ENCODE peak calls at places on chromosomes 1 and 21, in nine cellular contexts. Z is lower lobe of right lung, H is endothelial cell, K is left ventricle myocardium inferior, R is AG04450, E is AG04449, W is cardiac fibroblast, S is fibroblast of lung, J is Calu3. U is an unnamed sample.

GRCh38 chr1:209600541-209600940 is 17.0 kb downstream of the CAMK1G start:
- DNase-seq in R (no peak), J (no peak), H (no peak), W (peak; percentile 10), K (no peak), E (no peak), Z (no peak), S (peak; percentile 13), U (no peak)

GRCh38 chr21:46116846-46117585 is 19.1 kb downstream of the COL6A2 start:
- DNase-seq in J (no peak), R (no peak), E (no peak), W (no peak), H (peak; percentile 2), Z (peak; percentile 36), K (peak; percentile 10), S (no peak), U (no peak)

GRCh38 chr1:168092566-168093355 is 44.0 kb downstream of the GPR161 start:
- DNase-seq in H (no peak), J (peak; percentile 37), E (no peak), W (peak; percentile 55), S (peak; percentile 33), Z (no peak), K (no peak), R (no peak), U (no peak)

GRCh38 chr21:33811147-33812024 is 104.2 kb downstream of the ATP5PO start:
- DNase-seq in S (peak; percentile 40), Z (no peak), R (no peak), H (no peak), K (no peak), J (no peak), W (no peak), E (no peak), U (no peak)

GRCh38 chr1:91622586-91622985 is 121.9 kb downstream of the CDC7 start:
- DNase-seq in E (no peak), K (peak; percentile 33), S (peak; percentile 28), W (no peak), R (no peak), J (no peak), H (no peak), Z (no peak), U (no peak)

GRCh38 chr1:223831755-223832636 is 13.8 kb downstream of the TP53BP2 start:
- DNase-seq in E (no peak), W (peak; percentile 78), S (peak; percentile 81), R (no peak), J (no peak), H (no peak), Z (no peak), K (no peak), U (no peak)

GRCh38 chr1:116755036-116755435 is 806 bp downstream of the CD2 start:
- DNase-seq in R (no peak), K (no peak), E (no peak), Z (no peak), H (no peak), J (no peak), S (no peak), W (no peak), U (no peak)

GRCh38 chr21:33314096-33314495 is 10.7 kb upstream of the IFNAR1 start:
- DNase-seq in E (peak; percentile 40), K (no peak), Z (no peak), J (no peak), H (no peak), R (no peak), W (peak; percentile 22), S (peak; percentile 93), U (no peak)

DNA sequence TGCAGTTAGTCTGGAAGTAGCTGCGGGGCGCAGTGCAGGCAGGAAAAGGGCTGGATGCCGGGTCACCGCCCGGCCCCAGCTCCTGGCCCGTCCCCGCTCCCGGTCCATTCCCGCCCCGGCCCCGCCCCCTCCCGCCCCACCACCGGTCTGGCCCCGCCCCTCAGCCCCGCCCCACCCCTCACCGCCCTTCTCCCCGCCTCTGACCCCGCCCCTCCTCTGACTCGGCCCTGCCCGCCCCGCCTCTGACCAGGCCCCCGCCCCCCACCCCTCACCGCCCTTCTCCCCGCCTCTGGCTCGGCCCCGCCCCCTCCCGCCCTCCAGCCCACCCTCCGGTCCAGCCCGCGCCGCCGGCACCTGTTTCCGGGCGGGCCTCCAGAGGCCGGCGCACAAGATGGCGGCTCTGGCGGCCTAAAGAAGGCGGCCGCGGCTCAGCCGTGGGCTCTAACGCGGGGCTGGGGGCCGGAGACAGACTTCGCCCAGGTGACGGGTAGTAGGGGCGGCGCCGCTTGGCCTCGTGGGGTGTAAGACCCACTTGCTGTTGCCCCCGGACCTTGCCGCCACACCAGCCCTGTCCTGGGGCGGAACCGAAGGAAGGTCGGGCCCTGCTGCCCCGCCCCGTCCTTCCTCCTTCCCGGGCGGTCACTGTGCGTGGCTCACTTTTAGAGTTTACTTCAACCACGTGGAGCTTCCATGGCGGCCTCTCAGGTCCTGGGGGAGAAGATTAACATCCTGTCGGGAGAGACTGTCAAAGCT is at the start of gene UBIAD1:
- DNase-seq in E (no peak), J (peak; percentile 71), W (peak; percentile 89), H (peak; percentile 81), R (peak; percentile 73), Z (peak; percentile 87), S (peak; percentile 84), K (peak; percentile 87), U (peak; percentile 98)
- TF ChIP-seq CTCF in E (no peak), J (no peak), W (peak; percentile 28), H (no peak), R (peak; percentile 13), Z (no peak), S (peak; percentile 39), K (peak; percentile 43), U (no peak)

GRCh38 chr1:87333692-87334347 is 5.1 kb downstream of the LMO4 start:
- DNase-seq in Z (no peak), K (no peak), E (no peak), R (no peak), W (peak; percentile 20), J (no peak), S (peak; percentile 56), H (no peak), U (peak; percentile 43)

GRCh38 chr1:87336623-87337067 is 8.0 kb downstream of the LMO4 start:
- DNase-seq in E (no peak), K (no peak), J (no peak), W (no peak), S (no peak), Z (no peak), R (no peak), H (no peak), U (no peak)

GRCh38 chr1:87337606-87338005 is 8.9 kb downstream of the LMO4 start:
- DNase-seq in Z (no peak), W (no peak), H (no peak), S (no peak), E (no peak), K (no peak), R (no peak), J (no peak), U (no peak)

GRCh38 chr1:87334351-87335174 is 5.9 kb downstream of the LMO4 start:
- DNase-seq in Z (no peak), S (peak; percentile 39), W (peak; percentile 33), K (no peak), R (no peak), J (peak; percentile 51), H (peak; percentile 58), E (no peak), U (peak; percentile 11)

GRCh38 chr1:87335175-87335992 is 6.7 kb downstream of the LMO4 start:
- DNase-seq in S (peak; percentile 58), R (no peak), E (no peak), Z (peak; percentile 85), H (peak; percentile 72), W (peak; percentile 42), K (peak; percentile 76), J (peak; percentile 72), U (peak; percentile 78)
- TF ChIP-seq CTCF in S (no peak), R (no peak), E (no peak), Z (peak; percentile 27), H (no peak), W (no peak), K (peak; percentile 65), J (no peak), U (peak; percentile 41)

DNA sequence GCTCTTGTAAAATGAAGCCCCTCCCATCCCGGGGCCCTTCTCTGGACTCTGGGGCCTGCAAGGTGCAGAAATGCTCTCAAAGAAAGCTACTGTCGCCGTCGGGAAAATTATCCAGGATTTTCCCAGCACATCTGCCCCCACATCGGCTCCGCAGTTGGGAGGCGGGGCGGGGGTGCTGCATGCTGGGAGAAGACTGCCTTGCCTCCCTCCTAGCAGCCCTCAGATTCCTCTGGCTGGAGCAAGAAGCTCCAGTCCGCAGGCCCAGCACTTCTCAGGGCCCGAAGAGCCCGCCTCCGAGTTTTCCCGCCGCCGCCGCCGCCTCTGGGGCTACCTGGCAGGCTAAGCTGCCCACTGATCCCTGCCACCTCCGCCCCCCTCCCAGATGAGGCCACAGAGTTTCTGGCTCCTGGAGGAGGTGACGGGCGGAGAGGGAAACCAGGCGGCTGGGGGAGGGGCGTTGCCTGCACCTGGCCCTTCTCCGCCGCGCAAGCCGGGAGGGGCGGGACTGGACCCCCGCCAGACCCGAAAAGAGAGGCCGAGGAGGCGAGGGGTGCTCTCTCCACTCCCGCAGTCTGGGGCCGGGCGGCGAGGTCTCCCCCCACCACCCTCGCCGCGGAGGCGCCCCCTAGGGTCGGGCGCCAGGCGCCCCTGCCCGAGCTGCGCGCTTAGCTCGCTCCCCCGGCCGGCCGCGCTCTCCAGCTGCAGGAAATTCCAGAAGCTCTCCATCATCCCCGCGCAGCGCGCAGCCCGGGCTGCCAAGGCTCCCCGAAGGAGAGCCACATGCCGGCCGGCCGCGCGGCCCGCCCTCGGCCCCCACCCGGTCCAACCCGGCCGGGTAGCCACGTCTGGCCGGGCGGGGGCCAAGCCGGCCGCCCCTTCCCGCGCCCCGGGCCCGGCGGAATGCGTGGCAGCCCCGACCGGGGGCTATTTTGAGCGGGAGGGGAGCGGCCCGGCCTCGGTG is 28.8 kb downstream of the AHDC1 start:
- DNase-seq in Z (peak; percentile 86), K (peak; percentile 85), H (peak; percentile 79), R (peak; percentile 54), J (peak; percentile 67), W (peak; percentile 86), S (peak; percentile 89), E (no peak), U (no peak)
- TF ChIP-seq CTCF in Z (peak; percentile 33), K (peak; percentile 45), H (peak; percentile 28), R (peak; percentile 44), J (no peak), W (no peak), S (no peak), E (peak; percentile 37), U (no peak)

GRCh38 chr1:50622259-50622658 is 199.0 kb upstream of the DMRTA2 start:
- DNase-seq in Z (no peak), S (no peak), J (no peak), W (no peak), H (no peak), E (no peak), R (no peak), K (no peak), U (no peak)

GRCh38 chr1:50615036-50615750 is 191.9 kb upstream of the DMRTA2 start:
- DNase-seq in E (no peak), J (no peak), Z (no peak), S (peak; percentile 17), H (no peak), K (no peak), W (no peak), R (no peak), U (no peak)

DNA sequence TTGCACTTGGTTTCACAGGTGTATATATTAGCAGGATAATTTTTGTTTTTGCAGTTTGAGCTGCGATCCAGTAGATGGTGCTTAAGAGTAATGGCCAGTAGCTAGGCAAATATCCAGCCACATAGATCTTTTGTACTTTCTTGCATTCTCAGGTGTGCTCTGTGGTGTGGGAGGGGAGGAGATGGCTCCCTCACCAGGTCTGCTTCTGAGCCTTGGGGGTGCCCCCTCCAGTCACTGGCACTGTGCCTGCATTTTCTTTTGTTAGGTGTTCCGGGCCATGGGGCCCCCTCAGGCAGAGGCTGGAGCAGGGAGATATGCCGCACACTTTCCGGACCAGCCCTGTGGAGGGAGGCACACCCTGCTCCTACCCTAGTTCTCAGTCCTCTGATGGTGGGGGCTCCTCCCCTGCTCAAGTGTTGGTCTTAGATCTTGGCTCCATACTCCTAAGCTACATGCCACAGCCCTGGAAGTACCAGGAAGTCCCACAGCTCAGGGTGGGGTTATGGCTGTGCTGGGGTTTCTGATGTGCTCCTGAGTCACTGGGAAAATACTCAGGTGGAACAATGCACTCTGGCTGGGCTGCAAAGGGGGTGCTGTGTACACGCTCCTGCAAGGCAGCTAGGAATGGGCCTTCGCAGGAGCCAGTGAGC is 197.6 kb upstream of the DMRTA2 start:
- DNase-seq in K (no peak), J (peak; percentile 85), W (peak; percentile 54), H (no peak), E (no peak), Z (peak; percentile 89), R (no peak), S (peak; percentile 56), U (no peak)
- TF ChIP-seq CTCF in K (peak; percentile 41), J (peak; percentile 56), W (peak; percentile 64), H (no peak), E (peak; percentile 32), Z (peak; percentile 44), R (peak; percentile 69), S (peak; percentile 67), U (no peak)